ENCODE peak calls at places on chromosomes 6 and 20, in six cellular contexts. One of them, this sample, is unnamed.

GRCh38 chr6:13528777-13529343 is 41.5 kb upstream of the GFOD1 start:
- DNase-seq in HS-5: no peak
- DNase-seq in COR-L47: no peak
- DNase-seq in stimulated activated CD4-positive, alpha-beta T cell treated with anti-CD3 and anti-CD28 coated beads, Interleukin-4, amount 100 ng/mL, for 1 hour: no peak
- DNase-seq in globus pallidus: no peak
- DNase-seq in HEK293T: no peak
- DNase-seq in this sample: no peak

GRCh38 chr6:42021847-42022754 is 28.2 kb upstream of the TAF8 start:
- DNase-seq in HEK293T: no peak
- DNase-seq in stimulated activated CD4-positive, alpha-beta T cell treated with anti-CD3 and anti-CD28 coated beads, Interleukin-4, amount 100 ng/mL, for 1 hour: peak; percentile 69
- DNase-seq in HS-5: no peak
- DNase-seq in COR-L47: no peak
- DNase-seq in globus pallidus: no peak
- DNase-seq in this sample: no peak

GRCh38 chr6:18269253-18269652 is 4.9 kb upstream of the DEK start:
- DNase-seq in HEK293T: peak; percentile 12
- DNase-seq in HS-5: no peak
- DNase-seq in stimulated activated CD4-positive, alpha-beta T cell treated with anti-CD3 and anti-CD28 coated beads, Interleukin-4, amount 100 ng/mL, for 1 hour: no peak
- DNase-seq in globus pallidus: no peak
- DNase-seq in COR-L47: peak; percentile 54
- DNase-seq in this sample: peak; percentile 40

GRCh38 chr6:112683926-112684325 is 336.8 kb downstream of the RFPL4B start:
- DNase-seq in HEK293T: no peak
- DNase-seq in stimulated activated CD4-positive, alpha-beta T cell treated with anti-CD3 and anti-CD28 coated beads, Interleukin-4, amount 100 ng/mL, for 1 hour: no peak
- DNase-seq in globus pallidus: no peak
- DNase-seq in HS-5: peak; percentile 77
- DNase-seq in COR-L47: no peak
- DNase-seq in this sample: peak; percentile 97

GRCh38 chr6:116564921-116565872 is 6.1 kb upstream of the RWDD1 start:
- DNase-seq in globus pallidus: no peak
- DNase-seq in HEK293T: no peak
- DNase-seq in stimulated activated CD4-positive, alpha-beta T cell treated with anti-CD3 and anti-CD28 coated beads, Interleukin-4, amount 100 ng/mL, for 1 hour: peak; percentile 11
- DNase-seq in COR-L47: no peak
- DNase-seq in HS-5: no peak
- DNase-seq in this sample: peak; percentile 56

GRCh38 chr20:1803216-1804128 is 91.7 kb upstream of the SIRPA start:
- DNase-seq in COR-L47: no peak
- DNase-seq in HEK293T: no peak
- DNase-seq in stimulated activated CD4-positive, alpha-beta T cell treated with anti-CD3 and anti-CD28 coated beads, Interleukin-4, amount 100 ng/mL, for 1 hour: peak; percentile 14
- DNase-seq in HS-5: no peak
- DNase-seq in globus pallidus: peak; percentile 69
- DNase-seq in this sample: peak; percentile 77

GRCh38 chr6:38982470-38982869 is 66.1 kb upstream of the GLP1R start:
- DNase-seq in COR-L47: no peak
- DNase-seq in HS-5: no peak
- DNase-seq in HEK293T: no peak
- DNase-seq in globus pallidus: no peak
- DNase-seq in stimulated activated CD4-positive, alpha-beta T cell treated with anti-CD3 and anti-CD28 coated beads, Interleukin-4, amount 100 ng/mL, for 1 hour: no peak
- DNase-seq in this sample: no peak

GRCh38 chr20:64168381-64169088 is 4.3 kb downstream of the MYT1 start:
- DNase-seq in HEK293T: no peak
- DNase-seq in COR-L47: no peak
- DNase-seq in globus pallidus: no peak
- DNase-seq in HS-5: no peak
- DNase-seq in stimulated activated CD4-positive, alpha-beta T cell treated with anti-CD3 and anti-CD28 coated beads, Interleukin-4, amount 100 ng/mL, for 1 hour: no peak
- DNase-seq in this sample: no peak

GRCh38 chr6:86502522-86502921 is 434.8 kb upstream of the HTR1E start:
- DNase-seq in stimulated activated CD4-positive, alpha-beta T cell treated with anti-CD3 and anti-CD28 coated beads, Interleukin-4, amount 100 ng/mL, for 1 hour: no peak
- DNase-seq in globus pallidus: no peak
- DNase-seq in HS-5: no peak
- DNase-seq in HEK293T: no peak
- DNase-seq in COR-L47: no peak
- DNase-seq in this sample: no peak

GRCh38 chr6:142846459-142846831 is 98.5 kb downstream of the HIVEP2 start:
- DNase-seq in COR-L47: no peak
- DNase-seq in HEK293T: no peak
- DNase-seq in globus pallidus: no peak
- DNase-seq in HS-5: no peak
- DNase-seq in stimulated activated CD4-positive, alpha-beta T cell treated with anti-CD3 and anti-CD28 coated beads, Interleukin-4, amount 100 ng/mL, for 1 hour: no peak
- DNase-seq in this sample: peak; percentile 34

GRCh38 chr20:61413752-61414151 is 161.7 kb downstream of the CDH4 start:
- DNase-seq in HEK293T: no peak
- DNase-seq in HS-5: no peak
- DNase-seq in globus pallidus: no peak
- DNase-seq in COR-L47: no peak
- DNase-seq in stimulated activated CD4-positive, alpha-beta T cell treated with anti-CD3 and anti-CD28 coated beads, Interleukin-4, amount 100 ng/mL, for 1 hour: no peak
- DNase-seq in this sample: no peak

GRCh38 chr20:64049060-64049886 is at the start of gene SOX18:
- DNase-seq in COR-L47: no peak
- DNase-seq in globus pallidus: no peak
- DNase-seq in HS-5: no peak
- DNase-seq in HEK293T: peak; percentile 56
- DNase-seq in stimulated activated CD4-positive, alpha-beta T cell treated with anti-CD3 and anti-CD28 coated beads, Interleukin-4, amount 100 ng/mL, for 1 hour: peak; percentile 34
- DNase-seq in this sample: peak; percentile 36

GRCh38 chr20:62461157-62461556 is 14.6 kb downstream of the GATA5 start:
- DNase-seq in globus pallidus: no peak
- DNase-seq in COR-L47: no peak
- DNase-seq in HEK293T: no peak
- DNase-seq in HS-5: no peak
- DNase-seq in stimulated activated CD4-positive, alpha-beta T cell treated with anti-CD3 and anti-CD28 coated beads, Interleukin-4, amount 100 ng/mL, for 1 hour: no peak
- DNase-seq in this sample: no peak

GRCh38 chr6:120198033-120198432 is 848.5 kb upstream of the MAN1A1 start:
- DNase-seq in stimulated activated CD4-positive, alpha-beta T cell treated with anti-CD3 and anti-CD28 coated beads, Interleukin-4, amount 100 ng/mL, for 1 hour: no peak
- DNase-seq in HEK293T: no peak
- DNase-seq in HS-5: peak; percentile 66
- DNase-seq in COR-L47: no peak
- DNase-seq in globus pallidus: no peak
- DNase-seq in this sample: peak; percentile 92

GRCh38 chr6:137416376-137417109 is 77.7 kb downstream of the OLIG3 start:
- DNase-seq in HS-5: peak; percentile 50
- DNase-seq in COR-L47: no peak
- DNase-seq in globus pallidus: no peak
- DNase-seq in stimulated activated CD4-positive, alpha-beta T cell treated with anti-CD3 and anti-CD28 coated beads, Interleukin-4, amount 100 ng/mL, for 1 hour: no peak
- DNase-seq in HEK293T: no peak
- DNase-seq in this sample: peak; percentile 59

GRCh38 chr6:131963063-131963462 is 11.9 kb upstream of the CCN2 start:
- DNase-seq in globus pallidus: no peak
- DNase-seq in stimulated activated CD4-positive, alpha-beta T cell treated with anti-CD3 and anti-CD28 coated beads, Interleukin-4, amount 100 ng/mL, for 1 hour: no peak
- DNase-seq in HEK293T: no peak
- DNase-seq in COR-L47: no peak
- DNase-seq in HS-5: no peak
- DNase-seq in this sample: no peak

GRCh38 chr6:3789896-3790558 is 38.5 kb upstream of the PXDC1 start:
- DNase-seq in HS-5: no peak
- DNase-seq in HEK293T: no peak
- DNase-seq in COR-L47: no peak
- DNase-seq in stimulated activated CD4-positive, alpha-beta T cell treated with anti-CD3 and anti-CD28 coated beads, Interleukin-4, amount 100 ng/mL, for 1 hour: no peak
- DNase-seq in globus pallidus: no peak
- DNase-seq in this sample: no peak

GRCh38 chr6:9254251-9254650 is 818.9 kb upstream of the SLC35B3 start:
- DNase-seq in COR-L47: no peak
- DNase-seq in HEK293T: no peak
- DNase-seq in HS-5: no peak
- DNase-seq in globus pallidus: no peak
- DNase-seq in stimulated activated CD4-positive, alpha-beta T cell treated with anti-CD3 and anti-CD28 coated beads, Interleukin-4, amount 100 ng/mL, for 1 hour: no peak
- DNase-seq in this sample: no peak